ENCODE peak calls at places on chromosome 1, in six cellular contexts. R is lower leg skin, K is mammary epithelial cell, E is aorta, C is MG63, Z is ovary. J is an unnamed sample.

GRCh38 chr1:188433428-188433827 is 1604.7 kb downstream of the PLA2G4A start:
- DNase-seq in K (peak), R (no peak), C (no peak), Z (no peak), E (no peak), J (no peak)

GRCh38 chr1:228029281-228029680 is 22.5 kb downstream of the WNT3A start:
- DNase-seq in C (no peak), R (no peak), E (peak), K (no peak), Z (peak), J (no peak)

GRCh38 chr1:203465146-203465798 is 10.3 kb upstream of the PRELP start:
- DNase-seq in C (no peak), R (peak), Z (no peak), K (no peak), E (no peak), J (no peak)

GRCh38 chr1:212267460-212267859 is 17.8 kb upstream of the PPP2R5A start:
- DNase-seq in Z (no peak), R (no peak), K (no peak), E (no peak), C (no peak), J (no peak)

GRCh38 chr1:169122976-169123375 is 16.5 kb downstream of the ATP1B1 start:
- DNase-seq in K (no peak), E (no peak), Z (no peak), R (no peak), C (no peak), J (no peak)

GRCh38 chr1:47689894-47690293 is 252.1 kb downstream of the FOXD2 start:
- DNase-seq in E (peak), C (no peak), Z (no peak), K (no peak), R (no peak), J (no peak)

GRCh38 chr1:235763962-235764361 is 102.7 kb downstream of the LYST start:
- DNase-seq in K (no peak), E (no peak), Z (no peak), R (no peak), C (no peak), J (no peak)

GRCh38 chr1:38680801-38681510 is 178.6 kb downstream of the RRAGC start:
- DNase-seq in C (peak), Z (no peak), E (no peak), K (no peak), R (no peak), J (no peak)

GRCh38 chr1:30840904-30841598 is 67.5 kb downstream of the SDC3 start:
- DNase-seq in R (peak), Z (no peak), K (no peak), E (peak), C (no peak), J (peak)

GRCh38 chr1:34474566-34474965 is 280.3 kb upstream of the GJB5 start:
- DNase-seq in C (no peak), K (no peak), E (no peak), Z (no peak), R (no peak), J (no peak)

GRCh38 chr1:84763912-84764675 is 73.8 kb upstream of the SSX2IP start:
- DNase-seq in E (no peak), R (no peak), C (no peak), K (no peak), Z (no peak), J (no peak)

GRCh38 chr1:87203890-87204289 is 124.8 kb upstream of the LMO4 start:
- DNase-seq in R (no peak), E (no peak), C (peak), Z (no peak), K (peak), J (no peak)

GRCh38 chr1:119542492-119542946 is 35.5 kb downstream of the HSD3B1 start:
- DNase-seq in C (peak), K (peak), Z (no peak), E (no peak), R (no peak), J (no peak)

GRCh38 chr1:205976708-205977107 is 26.5 kb downstream of the RAB7B start:
- DNase-seq in K (no peak), R (no peak), C (no peak), Z (no peak), E (no peak), J (no peak)

GRCh38 chr1:160374291-160374690 is 7.4 kb downstream of the NHLH1 start:
- DNase-seq in E (no peak), R (no peak), K (no peak), Z (no peak), C (no peak), J (no peak)

GRCh38 chr1:211258756-211259595 is at the start of gene RCOR3:
- DNase-seq in Z (peak), E (peak), C (peak), R (peak), K (peak), J (peak)

GRCh38 chr1:39110882-39111281 is 84.7 kb downstream of the NDUFS5 start:
- DNase-seq in R (no peak), Z (no peak), K (peak), E (no peak), C (no peak), J (no peak)

GRCh38 chr1:2209400-2210083 is 15.0 kb upstream of the FAAP20 start:
- DNase-seq in K (no peak), C (no peak), R (no peak), E (no peak), Z (peak), J (no peak)

GRCh38 chr1:2205191-2205952 is 10.8 kb upstream of the FAAP20 start:
- DNase-seq in K (peak), R (peak), E (peak), Z (peak), C (peak), J (peak)

GRCh38 chr1:2204384-2205190 is 10.0 kb upstream of the FAAP20 start:
- DNase-seq in C (peak), K (no peak), Z (peak), E (peak), R (peak), J (peak)

GRCh38 chr1:2208309-2209239 is 14.0 kb upstream of the FAAP20 start:
- DNase-seq in Z (peak), K (peak), C (peak), E (peak), R (no peak), J (peak)

GRCh38 chr1:2206813-2207488 is 12.4 kb upstream of the FAAP20 start:
- DNase-seq in Z (peak), E (no peak), C (no peak), K (no peak), R (no peak), J (no peak)
- H3K4me3 ChIP-seq in Z (peak), E (no peak), C (no peak), K (no peak), R (no peak), J (no peak)

GRCh38 chr1:16181887-16182719 is 26.2 kb upstream of the EPHA2 start:
- DNase-seq in C (peak), E (peak), Z (peak), R (peak), K (peak), J (peak)
- H3K4me3 ChIP-seq in C (no peak), E (no peak), Z (no peak), R (no peak), K (no peak), J (no peak)

DNA sequence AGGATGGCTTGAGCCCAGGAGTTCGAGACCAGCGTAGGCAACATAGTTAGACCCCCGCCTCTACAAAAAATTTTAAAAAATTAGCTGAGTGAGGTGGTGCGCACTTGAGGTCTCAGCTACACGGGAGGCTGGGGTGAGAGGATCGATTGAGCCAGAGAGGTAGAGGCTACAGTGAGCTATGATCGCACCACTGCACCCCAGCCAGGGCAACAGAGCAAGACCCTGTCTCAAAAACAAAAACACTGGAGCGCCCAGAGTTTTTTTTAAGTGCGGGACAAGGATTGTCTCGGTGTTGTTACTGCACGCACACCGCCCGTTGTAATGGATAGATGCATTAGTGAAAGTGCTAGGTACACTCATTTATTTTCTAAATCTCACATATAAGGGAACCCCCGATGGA is 37.1 kb downstream of the PIK3CD start:
- DNase-seq in C (no peak), K (no peak), R (no peak), Z (no peak), E (no peak), J (no peak)
- H3K4me3 ChIP-seq in C (peak), K (peak), R (no peak), Z (peak), E (no peak), J (no peak)

GRCh38 chr1:88701275-88701674 is 17.2 kb downstream of the PKN2 start:
- DNase-seq in Z (no peak), C (no peak), E (no peak), K (no peak), R (no peak), J (no peak)
- H3K4me3 ChIP-seq in Z (no peak), C (no peak), E (no peak), K (no peak), R (no peak), J (no peak)